ENCODE peak calls at places on chromosomes 7 and 10, in six cellular contexts. F is HCT116, S is GM12878, U is HepG2, I is K562, J is A549. W is an unnamed sample.

GRCh38 chr7:1940402-1940786 is 270.3 kb downstream of the ELFN1 start:
- DNase-seq in J (no peak), S (peak; percentile 55), F (no peak), I (peak; percentile 33), U (no peak), W (no peak)

GRCh38 chr10:34655286-34656170 is 159.6 kb downstream of the PARD3 start:
- DNase-seq in I (peak; percentile 66), U (peak; percentile 63), J (peak; percentile 30), S (no peak), F (peak; percentile 63), W (peak; percentile 75)

GRCh38 chr10:26780793-26781601 is 79.8 kb downstream of the ABI1 start:
- DNase-seq in J (peak; percentile 65), S (peak; percentile 69), I (no peak), U (no peak), F (peak; percentile 90), W (peak; percentile 95)

GRCh38 chr7:41796331-41796730 is 93.4 kb upstream of the INHBA start:
- DNase-seq in S (no peak), F (no peak), J (no peak), U (no peak), I (no peak), W (peak; percentile 34)

GRCh38 chr10:60427709-60428386 is 38.2 kb upstream of the ANK3 start:
- DNase-seq in S (no peak), F (no peak), U (no peak), J (no peak), I (no peak), W (peak; percentile 62)

GRCh38 chr7:41832936-41833335 is 130.0 kb upstream of the INHBA start:
- DNase-seq in J (no peak), F (no peak), U (no peak), I (no peak), S (no peak), W (no peak)

GRCh38 chr10:76946268-76946667 is 691.3 kb downstream of the KCNMA1 start:
- DNase-seq in U (no peak), I (no peak), F (no peak), S (no peak), J (no peak), W (peak; percentile 66)

GRCh38 chr7:8133188-8133848 is 128.6 kb downstream of the ICA1 start:
- DNase-seq in I (no peak), F (no peak), J (no peak), S (no peak), U (no peak), W (no peak)

GRCh38 chr10:62323751-62324150 is 50.4 kb upstream of the ZNF365 start:
- DNase-seq in I (no peak), U (no peak), S (no peak), F (no peak), J (no peak), W (no peak)

GRCh38 chr10:13056461-13057077 is 43.4 kb upstream of the OPTN start:
- DNase-seq in S (no peak), U (no peak), F (no peak), I (no peak), J (peak; percentile 43), W (peak; percentile 16)

GRCh38 chr7:101537935-101538595 is 91.0 kb downstream of the MYL10 start:
- DNase-seq in S (no peak), U (no peak), I (no peak), J (no peak), F (no peak), W (no peak)

GRCh38 chr10:101941871-101942270 is 98.3 kb upstream of the KCNIP2 start:
- DNase-seq in S (no peak), J (no peak), F (no peak), I (no peak), U (no peak), W (peak; percentile 59)

GRCh38 chr7:140534743-140535142 is 55.4 kb upstream of the MKRN1 start:
- DNase-seq in J (no peak), I (no peak), S (no peak), F (no peak), U (no peak), W (no peak)

GRCh38 chr7:100803398-100804161 is 23.7 kb downstream of the EPHB4 start:
- DNase-seq in U (peak; percentile 17), S (peak; percentile 56), J (peak; percentile 76), I (peak; percentile 80), F (no peak), W (peak; percentile 83)

GRCh38 chr7:29765392-29765979 is 40.8 kb upstream of the WIPF3 start:
- DNase-seq in S (no peak), J (no peak), I (no peak), U (no peak), F (no peak), W (no peak)

GRCh38 chr10:130784326-130784725 is 527.2 kb downstream of the TCERG1L start:
- DNase-seq in F (no peak), I (no peak), J (no peak), S (no peak), U (no peak), W (no peak)

GRCh38 chr7:132035517-132036362 is 479.3 kb upstream of the PODXL start:
- DNase-seq in U (no peak), J (no peak), F (no peak), S (no peak), I (no peak), W (no peak)

GRCh38 chr10:68179016-68179415 is 52.9 kb downstream of the ATOH7 start:
- DNase-seq in S (no peak), I (no peak), F (no peak), J (no peak), U (no peak), W (no peak)

GRCh38 chr7:232571-233455 is 40.4 kb downstream of the FAM20C start:
- DNase-seq in F (no peak), I (no peak), S (no peak), U (no peak), J (no peak), W (peak; percentile 76)

GRCh38 chr10:24957624-24958435 is 5.4 kb upstream of the PRTFDC1 start:
- DNase-seq in U (no peak), S (no peak), I (no peak), J (peak; percentile 28), F (peak; percentile 31), W (peak; percentile 95)

GRCh38 chr7:141785711-141786552 is 4.1 kb upstream of the TAS2R5 start:
- DNase-seq in S (peak; percentile 8), J (peak; percentile 39), I (peak; percentile 74), F (peak; percentile 36), U (peak; percentile 42), W (peak; percentile 55)

GRCh38 chr10:58796242-58796641 is 283.6 kb downstream of the BICC1 start:
- DNase-seq in J (no peak), I (no peak), S (no peak), U (no peak), F (no peak), W (no peak)

GRCh38 chr7:130400120-130400572 is 19.9 kb downstream of the CPA1 start:
- DNase-seq in J (no peak), U (no peak), I (no peak), S (no peak), F (no peak), W (peak; percentile 58)
- TF ChIP-seq CEBPB in J (no peak), U (no peak), I (no peak), S (no peak), F (no peak), W (peak; percentile 12)

DNA sequence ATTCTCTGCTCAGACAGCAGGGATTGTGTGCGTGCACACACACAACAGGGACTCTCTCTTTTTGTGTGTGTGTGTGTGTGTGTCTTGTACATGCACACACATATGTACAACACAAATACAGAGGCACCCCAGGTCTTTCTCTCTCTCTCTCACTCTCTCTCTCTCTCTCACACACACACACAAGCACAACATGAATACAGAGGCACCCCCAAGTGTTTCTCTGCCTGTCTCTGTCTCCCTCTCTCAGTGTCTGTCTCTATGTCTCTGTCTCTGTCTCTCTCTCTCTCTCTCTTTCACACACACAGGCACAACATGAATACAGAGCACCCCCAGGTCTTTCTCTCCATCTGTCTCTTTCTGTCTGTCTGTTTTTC is 746 bp downstream of the NPFFR1 start:
- DNase-seq in F (no peak), J (no peak), S (no peak), U (no peak), I (no peak), W (no peak)
- TF ChIP-seq CEBPB in F (no peak), J (no peak), S (no peak), U (no peak), I (no peak), W (no peak)

GRCh38 chr10:88994034-88994433 is 3.4 kb downstream of the FAS start:
- DNase-seq in U (no peak), S (peak; percentile 51), I (no peak), F (no peak), J (no peak), W (peak; percentile 29)

GRCh38 chr10:88992945-88993537 is 2.4 kb downstream of the FAS start:
- DNase-seq in U (no peak), F (no peak), S (no peak), J (no peak), I (no peak), W (peak; percentile 54)

GRCh38 chr10:88991900-88992237 is 1.3 kb downstream of the FAS start:
- DNase-seq in F (no peak), I (no peak), S (no peak), J (peak; percentile 17), U (no peak), W (no peak)

GRCh38 chr10:88996927-88997326 is 6.3 kb downstream of the FAS start:
- DNase-seq in J (no peak), F (no peak), U (no peak), S (peak; percentile 47), I (no peak), W (no peak)

DNA sequence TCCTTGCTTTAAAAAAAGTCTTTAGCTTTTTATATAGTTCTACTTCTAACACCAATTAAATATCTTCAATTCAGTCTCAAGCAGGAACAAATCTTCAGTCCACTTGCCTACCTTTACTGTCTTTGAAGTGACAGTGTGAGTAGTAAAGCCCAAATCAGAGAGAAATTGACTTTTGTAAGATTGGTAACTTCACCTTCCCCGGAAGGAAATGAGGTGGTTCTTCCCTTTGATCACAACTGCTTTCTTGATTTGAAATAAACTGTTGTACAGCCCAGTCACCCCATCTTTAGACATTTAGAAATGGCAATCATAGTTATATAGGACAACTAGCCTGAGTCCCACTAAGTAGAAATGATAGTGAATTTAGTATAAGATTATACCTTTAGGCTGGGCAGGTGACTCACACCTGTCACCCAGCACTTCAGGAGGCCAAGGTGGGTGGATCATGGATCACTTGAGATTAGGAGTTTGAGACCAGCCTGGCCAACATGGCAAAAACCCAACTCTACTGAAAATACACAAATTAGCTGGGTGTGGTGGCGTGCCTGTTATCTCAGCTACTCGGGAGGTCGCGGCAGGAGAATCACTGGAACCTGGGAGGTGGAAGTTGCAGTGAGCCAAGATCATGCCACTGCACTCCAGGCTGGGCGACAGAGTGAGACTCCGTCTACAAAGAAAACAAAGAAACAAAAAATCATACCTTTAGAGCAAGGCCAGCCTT is 4.7 kb downstream of the FAS start:
- DNase-seq in I (no peak), F (no peak), J (no peak), U (no peak), S (no peak), W (no peak)
- TF ChIP-seq CEBPB in I (no peak), F (no peak), J (no peak), U (no peak), S (no peak), W (no peak)

DNA sequence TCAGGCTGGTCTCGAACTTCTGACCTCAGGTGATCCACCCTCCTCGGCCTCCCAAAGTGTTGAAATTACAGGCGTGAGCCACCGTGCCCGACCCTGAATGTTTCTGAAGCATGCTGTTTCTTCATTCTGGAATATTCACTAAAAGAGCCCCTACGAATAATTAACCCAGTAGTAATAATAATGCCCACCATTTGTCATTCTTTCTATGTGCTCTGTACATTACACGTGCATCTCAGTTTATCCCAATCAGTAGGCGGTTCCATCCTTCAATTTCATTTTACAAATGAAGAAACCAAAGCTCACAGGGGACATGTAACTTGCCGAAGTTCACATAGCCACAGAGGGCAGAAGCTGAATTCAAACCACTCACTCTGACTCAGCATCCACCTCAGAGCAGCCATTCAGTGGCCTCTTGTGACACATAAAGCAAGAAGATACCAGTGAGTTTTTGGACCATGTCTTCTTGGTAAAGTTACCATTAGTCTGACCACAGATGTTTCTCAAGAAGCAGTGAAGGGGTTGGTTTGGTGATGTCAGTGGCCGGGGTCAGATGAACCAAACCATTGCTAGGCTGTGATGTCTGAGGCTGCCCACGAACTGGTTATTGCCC is 71.9 kb upstream of the DUSP5 start:
- DNase-seq in F (no peak), I (peak; percentile 66), U (peak; percentile 20), J (peak; percentile 76), S (peak; percentile 89), W (peak; percentile 99)
- TF ChIP-seq CEBPB in F (no peak), I (peak; percentile 28), U (no peak), J (no peak), S (no peak), W (peak; percentile 91)

W was measured in IMR-90.